ENCODE peak calls at places on chromosomes 4 and X, in ten cellular contexts. One of them, this sample, is unnamed.
A peak's percentile ranks its signal among the peaks of the same experiment; 100 is the strongest.

GRCh38 chrX:146907391-146908240 is 93.1 kb upstream of the CXorf51A start:
- DNase-seq in heart left ventricle: no peak
- DNase-seq in hepatocyte: no peak
- DNase-seq in A549: no peak
- DNase-seq in breast epithelium: no peak
- DNase-seq in mucosa of descending colon: no peak
- DNase-seq in CD4-positive, alpha-beta T cell: no peak
- DNase-seq in ovary: no peak
- DNase-seq in neural progenitor cell: peak; percentile 1
- DNase-seq in fibroblast of lung: no peak
- DNase-seq in this sample: no peak

GRCh38 chr4:25505637-25505991 is 128.6 kb downstream of the ANAPC4 start:
- DNase-seq in heart left ventricle: no peak
- DNase-seq in hepatocyte: no peak
- DNase-seq in A549: no peak
- DNase-seq in breast epithelium: no peak
- DNase-seq in mucosa of descending colon: no peak
- DNase-seq in CD4-positive, alpha-beta T cell: no peak
- DNase-seq in ovary: no peak
- DNase-seq in neural progenitor cell: no peak
- DNase-seq in fibroblast of lung: no peak
- DNase-seq in this sample: no peak

GRCh38 chr4:137707221-137707620 is 174.9 kb upstream of the PCDH18 start:
- DNase-seq in heart left ventricle: no peak
- DNase-seq in hepatocyte: no peak
- DNase-seq in A549: no peak
- DNase-seq in breast epithelium: no peak
- DNase-seq in mucosa of descending colon: no peak
- DNase-seq in CD4-positive, alpha-beta T cell: no peak
- DNase-seq in ovary: no peak
- DNase-seq in neural progenitor cell: no peak
- DNase-seq in fibroblast of lung: peak; percentile 39
- DNase-seq in this sample: no peak

GRCh38 chr4:168720396-168720795 is 223.5 kb downstream of the PALLD start:
- DNase-seq in heart left ventricle: no peak
- DNase-seq in hepatocyte: no peak
- DNase-seq in A549: no peak
- DNase-seq in breast epithelium: no peak
- DNase-seq in mucosa of descending colon: no peak
- DNase-seq in CD4-positive, alpha-beta T cell: no peak
- DNase-seq in ovary: no peak
- DNase-seq in neural progenitor cell: no peak
- DNase-seq in fibroblast of lung: no peak
- DNase-seq in this sample: no peak

GRCh38 chr4:8837181-8837811 is 34.3 kb downstream of the HMX1 start:
- DNase-seq in heart left ventricle: no peak
- DNase-seq in hepatocyte: no peak
- DNase-seq in A549: no peak
- DNase-seq in breast epithelium: no peak
- DNase-seq in mucosa of descending colon: no peak
- DNase-seq in CD4-positive, alpha-beta T cell: no peak
- DNase-seq in ovary: no peak
- DNase-seq in neural progenitor cell: peak; percentile 94
- DNase-seq in fibroblast of lung: no peak
- DNase-seq in this sample: no peak

GRCh38 chr4:69497886-69498395 is 2.2 kb upstream of the UGT2B4 start:
- DNase-seq in heart left ventricle: no peak
- DNase-seq in hepatocyte: no peak
- DNase-seq in A549: no peak
- DNase-seq in breast epithelium: no peak
- DNase-seq in mucosa of descending colon: no peak
- DNase-seq in CD4-positive, alpha-beta T cell: no peak
- DNase-seq in ovary: no peak
- DNase-seq in neural progenitor cell: no peak
- DNase-seq in fibroblast of lung: peak; percentile 10
- DNase-seq in this sample: no peak

GRCh38 chr4:77052352-77052751 is 23.4 kb downstream of the CCNI start:
- DNase-seq in heart left ventricle: no peak
- DNase-seq in hepatocyte: peak; percentile 63
- DNase-seq in A549: peak; percentile 38
- DNase-seq in breast epithelium: no peak
- DNase-seq in mucosa of descending colon: peak; percentile 80
- DNase-seq in CD4-positive, alpha-beta T cell: peak; percentile 59
- DNase-seq in ovary: no peak
- DNase-seq in neural progenitor cell: peak; percentile 79
- DNase-seq in fibroblast of lung: peak; percentile 70
- DNase-seq in this sample: peak; percentile 31

GRCh38 chr4:83516042-83516772 is 19.7 kb upstream of the GPAT3 start:
- DNase-seq in heart left ventricle: no peak
- DNase-seq in hepatocyte: no peak
- DNase-seq in A549: peak; percentile 19
- DNase-seq in breast epithelium: no peak
- DNase-seq in mucosa of descending colon: no peak
- DNase-seq in CD4-positive, alpha-beta T cell: no peak
- DNase-seq in ovary: no peak
- DNase-seq in neural progenitor cell: no peak
- DNase-seq in fibroblast of lung: peak; percentile 49
- DNase-seq in this sample: no peak

GRCh38 chr4:98739718-98740117 is 81.3 kb upstream of the TSPAN5 start:
- DNase-seq in heart left ventricle: no peak
- DNase-seq in hepatocyte: no peak
- DNase-seq in A549: no peak
- DNase-seq in breast epithelium: no peak
- DNase-seq in mucosa of descending colon: no peak
- DNase-seq in CD4-positive, alpha-beta T cell: no peak
- DNase-seq in ovary: no peak
- DNase-seq in neural progenitor cell: no peak
- DNase-seq in fibroblast of lung: peak; percentile 31
- DNase-seq in this sample: no peak

GRCh38 chr4:6052679-6053078 is 34.4 kb upstream of the C4orf50 start:
- DNase-seq in heart left ventricle: no peak
- DNase-seq in hepatocyte: no peak
- DNase-seq in A549: peak; percentile 26
- DNase-seq in breast epithelium: no peak
- DNase-seq in mucosa of descending colon: no peak
- DNase-seq in CD4-positive, alpha-beta T cell: no peak
- DNase-seq in ovary: no peak
- DNase-seq in neural progenitor cell: no peak
- DNase-seq in fibroblast of lung: no peak
- DNase-seq in this sample: no peak

GRCh38 chrX:37361596-37361995 is 12.4 kb downstream of the PRRG1 start:
- DNase-seq in heart left ventricle: no peak
- DNase-seq in hepatocyte: no peak
- DNase-seq in A549: no peak
- DNase-seq in breast epithelium: no peak
- DNase-seq in mucosa of descending colon: no peak
- DNase-seq in CD4-positive, alpha-beta T cell: no peak
- DNase-seq in ovary: no peak
- DNase-seq in neural progenitor cell: no peak
- DNase-seq in fibroblast of lung: peak; percentile 37
- DNase-seq in this sample: no peak

GRCh38 chr4:172305698-172306097 is 492.5 kb downstream of the GALNTL6 start:
- DNase-seq in heart left ventricle: no peak
- DNase-seq in hepatocyte: no peak
- DNase-seq in A549: no peak
- DNase-seq in breast epithelium: no peak
- DNase-seq in mucosa of descending colon: no peak
- DNase-seq in CD4-positive, alpha-beta T cell: no peak
- DNase-seq in ovary: no peak
- DNase-seq in neural progenitor cell: no peak
- DNase-seq in fibroblast of lung: no peak
- DNase-seq in this sample: no peak

GRCh38 chrX:136126892-136127406 is 20.4 kb upstream of the FHL1 start:
- DNase-seq in heart left ventricle: no peak
- DNase-seq in hepatocyte: no peak
- DNase-seq in A549: no peak
- DNase-seq in breast epithelium: no peak
- DNase-seq in mucosa of descending colon: no peak
- DNase-seq in CD4-positive, alpha-beta T cell: no peak
- DNase-seq in ovary: no peak
- DNase-seq in neural progenitor cell: no peak
- DNase-seq in fibroblast of lung: peak; percentile 26
- DNase-seq in this sample: no peak

GRCh38 chrX:11666180-11666579 is 460 bp upstream of the ARHGAP6 start:
- DNase-seq in heart left ventricle: no peak
- DNase-seq in hepatocyte: peak; percentile 44
- DNase-seq in A549: no peak
- DNase-seq in breast epithelium: no peak
- DNase-seq in mucosa of descending colon: no peak
- DNase-seq in CD4-positive, alpha-beta T cell: no peak
- DNase-seq in ovary: peak; percentile 14
- DNase-seq in neural progenitor cell: peak; percentile 59
- DNase-seq in fibroblast of lung: peak; percentile 33
- DNase-seq in this sample: no peak

GRCh38 chrX:154046262-154046771 is 26.6 kb upstream of the IRAK1 start:
- DNase-seq in heart left ventricle: peak; percentile 47
- DNase-seq in hepatocyte: peak; percentile 67
- DNase-seq in A549: peak; percentile 78
- DNase-seq in breast epithelium: peak; percentile 31
- DNase-seq in mucosa of descending colon: peak; percentile 16
- DNase-seq in CD4-positive, alpha-beta T cell: no peak
- DNase-seq in ovary: peak; percentile 58
- DNase-seq in neural progenitor cell: peak; percentile 9
- DNase-seq in fibroblast of lung: peak; percentile 84
- DNase-seq in this sample: no peak

GRCh38 chrX:13495232-13495631 is 74.2 kb upstream of the EGFL6 start:
- DNase-seq in heart left ventricle: no peak
- DNase-seq in hepatocyte: no peak
- DNase-seq in A549: no peak
- DNase-seq in breast epithelium: no peak
- DNase-seq in mucosa of descending colon: no peak
- DNase-seq in CD4-positive, alpha-beta T cell: no peak
- DNase-seq in ovary: no peak
- DNase-seq in neural progenitor cell: no peak
- DNase-seq in fibroblast of lung: no peak
- DNase-seq in this sample: no peak

GRCh38 chr4:73585345-73585744 is 34.9 kb downstream of the RASSF6 start:
- DNase-seq in heart left ventricle: no peak
- DNase-seq in hepatocyte: no peak
- DNase-seq in A549: no peak
- DNase-seq in breast epithelium: no peak
- DNase-seq in mucosa of descending colon: no peak
- DNase-seq in CD4-positive, alpha-beta T cell: no peak
- DNase-seq in ovary: no peak
- DNase-seq in neural progenitor cell: no peak
- DNase-seq in fibroblast of lung: peak; percentile 38
- DNase-seq in this sample: no peak

GRCh38 chr4:75154994-75155393 is 222.1 kb downstream of the PARM1 start:
- DNase-seq in heart left ventricle: no peak
- DNase-seq in hepatocyte: no peak
- DNase-seq in A549: no peak
- DNase-seq in breast epithelium: no peak
- DNase-seq in mucosa of descending colon: no peak
- DNase-seq in CD4-positive, alpha-beta T cell: no peak
- DNase-seq in ovary: no peak
- DNase-seq in neural progenitor cell: no peak
- DNase-seq in fibroblast of lung: no peak
- DNase-seq in this sample: no peak

GRCh38 chr4:152810715-152811287 is 31.0 kb downstream of the ARFIP1 start:
- DNase-seq in heart left ventricle: no peak
- DNase-seq in hepatocyte: peak; percentile 5
- DNase-seq in A549: no peak
- DNase-seq in breast epithelium: no peak
- DNase-seq in mucosa of descending colon: no peak
- DNase-seq in CD4-positive, alpha-beta T cell: no peak
- DNase-seq in ovary: no peak
- DNase-seq in neural progenitor cell: no peak
- DNase-seq in fibroblast of lung: no peak
- DNase-seq in this sample: no peak
- H3K9me3 ChIP-seq in heart left ventricle: peaks cover 17% of the 10 kb centered on the region
- H3K9me3 ChIP-seq in hepatocyte: no peaks in the 10 kb centered on the region
- H3K9me3 ChIP-seq in A549: no peaks in the 10 kb centered on the region
- H3K9me3 ChIP-seq in breast epithelium: no peaks in the 10 kb centered on the region
- H3K9me3 ChIP-seq in mucosa of descending colon: no peaks in the 10 kb centered on the region
- H3K9me3 ChIP-seq in CD4-positive, alpha-beta T cell: peaks cover 20% of the 10 kb centered on the region
- H3K9me3 ChIP-seq in ovary: no peaks in the 10 kb centered on the region
- H3K9me3 ChIP-seq in neural progenitor cell: no peaks in the 10 kb centered on the region
- H3K9me3 ChIP-seq in fibroblast of lung: no peaks in the 10 kb centered on the region
- H3K9me3 ChIP-seq in this sample: no peaks in the 10 kb centered on the region

GRCh38 chr4:28811025-28811424 is 1909.1 kb upstream of the PCDH7 start:
- DNase-seq in heart left ventricle: no peak
- DNase-seq in hepatocyte: no peak
- DNase-seq in A549: no peak
- DNase-seq in breast epithelium: no peak
- DNase-seq in mucosa of descending colon: no peak
- DNase-seq in CD4-positive, alpha-beta T cell: no peak
- DNase-seq in ovary: no peak
- DNase-seq in neural progenitor cell: no peak
- DNase-seq in fibroblast of lung: no peak
- DNase-seq in this sample: no peak
- H3K9me3 ChIP-seq in heart left ventricle: peaks cover 28% of the 10 kb centered on the region
- H3K9me3 ChIP-seq in hepatocyte: no peaks in the 10 kb centered on the region
- H3K9me3 ChIP-seq in A549: no peaks in the 10 kb centered on the region
- H3K9me3 ChIP-seq in breast epithelium: peaks cover 11% of the 10 kb centered on the region
- H3K9me3 ChIP-seq in mucosa of descending colon: peaks cover 12% of the 10 kb centered on the region
- H3K9me3 ChIP-seq in CD4-positive, alpha-beta T cell: no peaks in the 10 kb centered on the region
- H3K9me3 ChIP-seq in ovary: no peaks in the 10 kb centered on the region
- H3K9me3 ChIP-seq in neural progenitor cell: peaks cover 8% of the 10 kb centered on the region
- H3K9me3 ChIP-seq in fibroblast of lung: no peaks in the 10 kb centered on the region
- H3K9me3 ChIP-seq in this sample: no peaks in the 10 kb centered on the region

GRCh38 chrX:46500054-46500453 is 45.2 kb downstream of the ZNF674 start:
- DNase-seq in heart left ventricle: no peak
- DNase-seq in hepatocyte: no peak
- DNase-seq in A549: peak; percentile 14
- DNase-seq in breast epithelium: no peak
- DNase-seq in mucosa of descending colon: no peak
- DNase-seq in CD4-positive, alpha-beta T cell: no peak
- DNase-seq in ovary: no peak
- DNase-seq in neural progenitor cell: no peak
- DNase-seq in fibroblast of lung: peak; percentile 4
- DNase-seq in this sample: no peak
- H3K9me3 ChIP-seq in heart left ventricle: peaks cover 94% of the 10 kb centered on the region
- H3K9me3 ChIP-seq in hepatocyte: peaks cover 18% of the 10 kb centered on the region
- H3K9me3 ChIP-seq in A549: peaks cover 87% of the 10 kb centered on the region
- H3K9me3 ChIP-seq in breast epithelium: peaks cover 75% of the 10 kb centered on the region
- H3K9me3 ChIP-seq in mucosa of descending colon: peaks cover 51% of the 10 kb centered on the region
- H3K9me3 ChIP-seq in CD4-positive, alpha-beta T cell: peaks cover 51% of the 10 kb centered on the region
- H3K9me3 ChIP-seq in ovary: no peaks in the 10 kb centered on the region
- H3K9me3 ChIP-seq in neural progenitor cell: peaks cover 25% of the 10 kb centered on the region
- H3K9me3 ChIP-seq in fibroblast of lung: no peaks in the 10 kb centered on the region
- H3K9me3 ChIP-seq in this sample: peaks cover 2% of the 10 kb centered on the region

GRCh38 chr4:30413915-30414314 is 306.3 kb upstream of the PCDH7 start:
- DNase-seq in heart left ventricle: no peak
- DNase-seq in hepatocyte: no peak
- DNase-seq in A549: no peak
- DNase-seq in breast epithelium: no peak
- DNase-seq in mucosa of descending colon: no peak
- DNase-seq in CD4-positive, alpha-beta T cell: no peak
- DNase-seq in ovary: no peak
- DNase-seq in neural progenitor cell: no peak
- DNase-seq in fibroblast of lung: no peak
- DNase-seq in this sample: no peak
- H3K9me3 ChIP-seq in heart left ventricle: peaks cover 40% of the 10 kb centered on the region
- H3K9me3 ChIP-seq in hepatocyte: peaks cover 6% of the 10 kb centered on the region
- H3K9me3 ChIP-seq in A549: no peaks in the 10 kb centered on the region
- H3K9me3 ChIP-seq in breast epithelium: peaks cover 47% of the 10 kb centered on the region
- H3K9me3 ChIP-seq in mucosa of descending colon: peaks cover 47% of the 10 kb centered on the region
- H3K9me3 ChIP-seq in CD4-positive, alpha-beta T cell: peaks cover 23% of the 10 kb centered on the region
- H3K9me3 ChIP-seq in ovary: no peaks in the 10 kb centered on the region
- H3K9me3 ChIP-seq in neural progenitor cell: peaks cover 20% of the 10 kb centered on the region
- H3K9me3 ChIP-seq in fibroblast of lung: no peaks in the 10 kb centered on the region
- H3K9me3 ChIP-seq in this sample: no peaks in the 10 kb centered on the region